ENCODE peak calls at places on chromosomes 16 and 17, in six cellular contexts. B, A, S, O, H and W are unnamed samples.

GRCh38 chr17:58338907-58339774 is 10.5 kb upstream of the TSPOAP1 start:
- DNase-seq in A (no peak), H (peak), B (peak), O (peak), S (peak), W (peak)

GRCh38 chr16:50839920-50840729 is 98.2 kb downstream of the CYLD start:
- DNase-seq in A (no peak), B (no peak), H (no peak), S (no peak), O (peak), W (no peak)

GRCh38 chr16:50137268-50137667 is 15.8 kb upstream of the TENT4B start:
- DNase-seq in S (no peak), A (no peak), O (no peak), B (no peak), H (no peak), W (no peak)

GRCh38 chr16:85479972-85480726 is 133.0 kb upstream of the GSE1 start:
- DNase-seq in S (no peak), A (peak), B (no peak), O (peak), H (no peak), W (peak)

GRCh38 chr17:68491864-68492263 is 20.4 kb upstream of the PRKAR1A start:
- DNase-seq in B (no peak), O (no peak), A (no peak), S (no peak), H (no peak), W (no peak)

GRCh38 chr16:1696863-1697262 is 9.1 kb upstream of the MAPK8IP3 start:
- DNase-seq in O (no peak), B (no peak), H (no peak), S (no peak), A (no peak), W (no peak)

GRCh38 chr17:64448665-64449512 is at the start of gene MILR1:
- DNase-seq in B (peak), H (peak), O (no peak), S (no peak), A (no peak), W (no peak)

GRCh38 chr17:66076546-66077190 is 115.3 kb downstream of the CEP112 start:
- DNase-seq in B (no peak), S (no peak), H (no peak), A (no peak), O (no peak), W (no peak)

GRCh38 chr17:35731239-35731931 is at the start of gene RASL10B:
- DNase-seq in S (peak), H (peak), O (peak), A (peak), B (no peak), W (no peak)

GRCh38 chr16:12253731-12254130 is 277.2 kb downstream of the SNX29 start:
- DNase-seq in S (no peak), B (no peak), A (no peak), O (no peak), H (no peak), W (no peak)

GRCh38 chr16:69833357-69833781 is 71.2 kb downstream of the WWP2 start:
- DNase-seq in O (no peak), A (no peak), B (no peak), S (no peak), H (no peak), W (no peak)

GRCh38 chr16:23365602-23366240 is 63.6 kb downstream of the SCNN1B start:
- DNase-seq in B (peak), S (no peak), H (no peak), O (no peak), A (no peak), W (no peak)

DNA sequence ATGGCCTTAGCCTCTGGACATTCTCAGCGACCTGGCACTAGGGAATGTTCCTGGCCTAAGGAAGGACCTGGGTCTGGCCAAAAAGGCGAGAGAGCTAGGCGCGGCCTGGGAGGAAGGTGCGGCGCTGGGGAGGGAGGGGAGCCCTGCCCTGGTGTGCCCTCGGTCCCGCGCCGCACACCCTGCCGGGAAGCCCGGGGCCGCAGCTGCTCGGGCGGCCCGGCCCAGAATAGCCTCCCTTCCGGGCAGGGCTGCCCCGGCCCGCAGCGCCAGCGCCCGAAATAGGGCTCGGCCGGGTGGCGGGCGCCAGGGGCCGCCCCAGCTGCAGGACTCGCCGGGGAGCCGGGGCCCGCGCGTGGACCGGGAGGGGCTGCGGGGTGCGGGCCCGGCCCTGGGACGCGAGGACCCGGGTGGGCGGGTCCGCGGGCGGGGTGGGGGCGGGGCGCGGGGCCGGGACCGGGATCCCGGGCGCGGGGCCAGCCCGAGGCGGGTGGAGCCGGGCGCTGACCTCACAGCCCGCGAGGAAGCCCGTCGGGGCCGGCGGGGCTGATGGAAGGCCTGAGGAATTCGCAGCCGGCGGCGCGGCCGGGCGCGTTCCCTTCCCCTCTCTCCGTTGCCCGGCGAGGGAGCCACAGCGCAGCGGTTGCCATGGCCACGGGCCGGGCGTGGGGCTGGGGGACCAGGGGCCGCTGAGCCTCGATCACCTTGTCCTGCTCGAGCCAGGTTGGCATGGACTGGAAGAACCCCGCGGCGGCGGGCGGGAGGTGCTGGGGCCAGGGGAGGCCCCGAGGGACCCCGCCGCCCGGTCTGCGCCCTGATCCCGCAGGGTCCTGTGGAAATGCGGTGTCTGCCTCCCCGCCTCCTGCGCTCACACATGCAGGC is 18.1 kb downstream of the SOCS3 start:
- DNase-seq in B (no peak), A (no peak), H (peak), S (no peak), O (peak), W (no peak)
- TF ChIP-seq POLR2A in B (no peak), A (no peak), H (no peak), S (no peak), O (no peak), W (no peak)

DNA sequence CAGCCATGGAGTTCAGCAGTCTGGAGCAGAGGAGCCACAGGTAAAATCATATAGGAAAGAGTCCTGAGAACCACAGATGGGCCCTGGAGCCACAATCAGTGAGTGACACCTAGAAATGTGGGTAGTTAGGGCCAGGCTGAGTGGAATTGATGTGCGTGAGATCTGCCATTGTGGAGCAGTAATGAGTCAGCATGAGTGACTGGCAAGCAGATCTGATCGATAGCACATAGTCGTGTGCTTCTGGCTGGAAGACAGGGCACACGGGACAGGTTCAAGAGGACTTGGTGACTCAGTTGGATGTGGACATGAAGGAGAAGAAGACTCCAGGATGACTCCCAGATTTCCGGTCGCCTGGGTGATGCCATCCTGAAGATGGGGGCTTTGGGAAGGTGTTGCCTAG is 12.3 kb downstream of the ADORA2B start:
- DNase-seq in O (no peak), H (peak), S (no peak), B (no peak), A (no peak), W (no peak)
- TF ChIP-seq TAF1 in O (no peak), H (no peak), S (no peak), B (no peak), A (no peak), W (no peak)

GRCh38 chr16:75306102-75306762 is 54.8 kb upstream of the BCAR1 start:
- DNase-seq in A (no peak), O (no peak), S (peak), B (no peak), H (no peak), W (no peak)
- TF ChIP-seq POLR2A in A (no peak), O (no peak), S (peak), B (no peak), H (no peak), W (no peak)

DNA sequence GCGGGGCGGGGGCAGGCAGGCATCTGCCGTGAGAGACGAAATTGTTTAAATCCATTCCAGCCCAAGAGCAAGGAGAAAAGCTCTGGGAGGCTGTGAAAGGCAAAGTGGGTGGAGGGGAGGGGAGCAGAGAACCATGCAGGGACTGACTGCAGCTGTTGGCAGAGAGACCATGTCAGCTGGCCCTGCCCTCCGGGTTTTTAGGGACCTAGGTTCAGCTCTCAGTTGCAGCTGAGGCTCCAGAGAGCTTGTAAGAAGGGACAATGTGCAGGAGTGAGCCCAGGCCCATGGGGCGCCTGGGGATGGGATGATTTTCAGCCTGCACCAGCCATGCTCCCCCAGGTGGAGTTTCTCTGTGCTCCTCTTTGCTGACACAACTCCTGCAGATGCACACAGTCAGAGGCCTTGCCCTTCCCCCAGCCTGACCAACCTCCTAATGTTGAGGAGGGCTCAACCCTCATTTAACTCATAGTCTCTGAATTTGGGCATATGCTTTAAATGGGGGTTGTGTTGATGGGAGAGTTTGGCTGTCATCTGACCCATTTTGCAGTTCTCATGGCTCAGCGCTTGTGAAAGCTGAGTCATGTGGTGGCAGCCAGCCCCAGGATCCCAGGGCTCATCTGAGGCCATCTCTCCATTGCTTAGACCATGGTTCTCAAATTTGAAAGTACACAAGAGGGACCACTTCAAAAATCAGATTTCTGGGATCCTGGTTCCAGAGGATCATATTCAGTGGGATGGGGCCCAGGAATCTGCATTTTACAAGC is 70.8 kb downstream of the PLXDC1 start:
- DNase-seq in S (no peak), O (no peak), B (no peak), H (no peak), A (no peak), W (no peak)
- TF ChIP-seq TAF1 in S (no peak), O (no peak), B (no peak), H (no peak), A (no peak), W (no peak)

GRCh38 chr16:57285379-57285778 is 907 bp upstream of the PLLP start:
- DNase-seq in B (no peak), A (no peak), H (no peak), S (no peak), O (no peak), W (no peak)

GRCh38 chr16:57283956-57284205 is 591 bp downstream of the PLLP start:
- DNase-seq in A (no peak), B (no peak), H (no peak), S (no peak), O (no peak), W (no peak)

GRCh38 chr16:57283214-57283955 is 1.1 kb downstream of the PLLP start:
- DNase-seq in H (no peak), B (no peak), S (no peak), O (no peak), A (no peak), W (no peak)

GRCh38 chr16:57284952-57285263 is 436 bp upstream of the PLLP start:
- DNase-seq in A (no peak), O (no peak), H (no peak), B (no peak), S (no peak), W (no peak)

GRCh38 chr16:57284206-57284951 is at the start of gene PLLP:
- DNase-seq in O (peak), S (no peak), B (no peak), H (peak), A (peak), W (peak)
- TF ChIP-seq POLR2A in O (no peak), S (peak), B (no peak), H (no peak), A (no peak), W (no peak)

DNA sequence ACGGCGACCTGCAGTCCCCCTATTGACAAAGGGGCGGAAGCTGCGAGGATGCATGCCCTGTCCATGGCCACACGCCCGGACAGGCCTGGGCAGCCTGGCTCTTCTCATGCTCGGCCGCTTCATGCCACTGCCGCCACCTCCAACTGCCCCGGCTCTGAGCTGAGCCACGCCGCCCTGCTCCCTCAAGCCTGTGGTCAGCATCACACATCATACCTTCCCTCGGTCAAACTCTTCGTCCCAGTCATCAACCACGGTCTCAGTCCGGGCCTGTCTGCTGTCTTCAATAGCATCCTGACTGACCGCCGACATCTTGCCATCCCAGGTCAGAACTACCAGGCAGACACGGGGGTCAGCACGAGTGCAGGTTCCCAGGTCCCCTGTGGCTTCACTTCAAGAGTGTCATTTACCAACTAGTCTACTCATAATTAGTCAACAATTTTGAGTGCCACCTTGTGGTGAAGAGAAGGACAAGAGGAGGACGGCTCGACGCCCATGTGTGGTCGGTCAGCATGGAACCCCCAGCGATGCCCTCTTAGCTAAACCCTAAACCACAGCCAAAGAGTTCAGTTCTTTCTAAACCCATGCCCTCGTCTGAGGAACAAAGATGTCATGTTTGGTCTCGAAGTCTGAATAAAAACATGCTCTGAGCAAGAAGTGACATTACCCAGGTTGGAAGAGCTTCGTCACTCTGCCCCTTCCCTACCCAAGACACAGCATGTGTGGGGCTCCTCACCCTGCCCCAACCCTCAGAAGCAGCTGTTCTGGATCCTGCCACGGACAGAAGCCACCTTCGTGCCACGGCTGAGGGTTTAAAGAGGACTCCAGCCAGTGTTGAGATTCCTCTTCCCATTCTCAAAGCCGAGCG is 16.9 kb upstream of the CYTH1 start:
- DNase-seq in S (peak), A (no peak), B (no peak), O (no peak), H (no peak), W (no peak)
- TF ChIP-seq TAF1 in S (no peak), A (no peak), B (no peak), O (no peak), H (no peak), W (no peak)